ENCODE peak calls at places on chromosomes 16 and 17, in seven cellular contexts. Y, B, M, K, G, H and S are unnamed samples. For H3K4me1, the result is how much of the 10 kb centered on the place peaks cover.

GRCh38 chr17:17924131-17924856 is 47.9 kb downstream of the TOM1L2 start:
- DNase-seq in B (no peak), G (peak), M (no peak), Y (no peak), H (no peak), K (no peak), S (no peak)

GRCh38 chr16:66618588-66618987 is 14.1 kb downstream of the CMTM3 start:
- DNase-seq in M (no peak), H (no peak), B (no peak), G (peak), K (no peak), Y (no peak), S (peak)

GRCh38 chr17:15910791-15911190 is 34.1 kb upstream of the ADORA2B start:
- DNase-seq in Y (no peak), G (peak), H (no peak), M (no peak), B (no peak), K (no peak), S (no peak)

GRCh38 chr16:51050379-51050710 is 100.7 kb downstream of the SALL1 start:
- DNase-seq in Y (no peak), M (no peak), B (no peak), H (no peak), K (no peak), G (no peak), S (no peak)

GRCh38 chr16:86211265-86211664 is 299.1 kb upstream of the FOXF1 start:
- DNase-seq in H (no peak), Y (no peak), B (no peak), G (no peak), K (no peak), M (no peak), S (no peak)

GRCh38 chr16:19316846-19317245 is 31.3 kb downstream of the CLEC19A start:
- DNase-seq in B (no peak), Y (no peak), K (no peak), M (peak), H (no peak), G (no peak), S (no peak)

GRCh38 chr17:62818491-62818890 is 10.4 kb upstream of the MARCHF10 start:
- DNase-seq in B (no peak), M (no peak), Y (no peak), H (no peak), K (no peak), G (no peak), S (no peak)

GRCh38 chr17:79915850-79916430 is 76.7 kb upstream of the CBX4 start:
- DNase-seq in B (peak), Y (peak), H (peak), M (peak), K (peak), G (no peak), S (no peak)

GRCh38 chr17:81128774-81129173 is 36.5 kb upstream of the PVALEF start:
- DNase-seq in K (no peak), Y (no peak), M (no peak), H (no peak), G (no peak), B (no peak), S (no peak)

GRCh38 chr16:84689126-84689525 is 10.7 kb upstream of the USP10 start:
- DNase-seq in B (no peak), Y (no peak), G (peak), K (no peak), H (no peak), M (no peak), S (peak)

GRCh38 chr17:46063239-46063638 is 64.2 kb downstream of the STH start:
- DNase-seq in B (no peak), M (no peak), G (peak), Y (peak), K (no peak), H (no peak), S (peak)

GRCh38 chr16:73028263-73028662 is 19.7 kb downstream of the ZFHX3 start:
- DNase-seq in K (no peak), B (no peak), Y (no peak), G (no peak), M (no peak), H (no peak), S (no peak)

GRCh38 chr17:2179615-2180295 is 123.8 kb downstream of the SMG6 start:
- DNase-seq in Y (no peak), M (no peak), H (peak), G (peak), B (no peak), K (no peak), S (peak)

GRCh38 chr16:85563515-85564276 is 49.4 kb upstream of the GSE1 start:
- DNase-seq in Y (no peak), K (no peak), G (no peak), B (no peak), H (peak), M (no peak), S (no peak)

GRCh38 chr17:2102931-2103398 is 48.1 kb downstream of the HIC1 start:
- DNase-seq in H (no peak), Y (no peak), M (no peak), K (no peak), G (peak), B (no peak), S (no peak)

GRCh38 chr16:68737046-68737729 is at the start of gene CDH1:
- DNase-seq in H (peak), M (peak), K (peak), B (peak), Y (no peak), G (no peak), S (no peak)

GRCh38 chr16:85089485-85089884 is 22.8 kb downstream of the CIBAR2 start:
- DNase-seq in B (no peak), K (peak), M (no peak), Y (no peak), G (peak), H (peak), S (no peak)

GRCh38 chr17:41733348-41734138 is 900 bp downstream of the HAP1 start:
- DNase-seq in G (no peak), B (no peak), K (no peak), H (no peak), M (peak), Y (no peak), S (no peak)

GRCh38 chr17:41735744-41736143 is 1.3 kb upstream of the HAP1 start:
- DNase-seq in M (no peak), Y (no peak), K (no peak), H (no peak), B (no peak), G (no peak), S (no peak)

GRCh38 chr17:41734949-41735313 is 488 bp upstream of the HAP1 start:
- DNase-seq in G (no peak), M (peak), Y (no peak), B (no peak), H (no peak), K (peak), S (no peak)

GRCh38 chr17:41731836-41732235 is 2.6 kb downstream of the HAP1 start:
- DNase-seq in M (no peak), H (no peak), K (no peak), B (no peak), Y (no peak), G (no peak), S (no peak)

DNA sequence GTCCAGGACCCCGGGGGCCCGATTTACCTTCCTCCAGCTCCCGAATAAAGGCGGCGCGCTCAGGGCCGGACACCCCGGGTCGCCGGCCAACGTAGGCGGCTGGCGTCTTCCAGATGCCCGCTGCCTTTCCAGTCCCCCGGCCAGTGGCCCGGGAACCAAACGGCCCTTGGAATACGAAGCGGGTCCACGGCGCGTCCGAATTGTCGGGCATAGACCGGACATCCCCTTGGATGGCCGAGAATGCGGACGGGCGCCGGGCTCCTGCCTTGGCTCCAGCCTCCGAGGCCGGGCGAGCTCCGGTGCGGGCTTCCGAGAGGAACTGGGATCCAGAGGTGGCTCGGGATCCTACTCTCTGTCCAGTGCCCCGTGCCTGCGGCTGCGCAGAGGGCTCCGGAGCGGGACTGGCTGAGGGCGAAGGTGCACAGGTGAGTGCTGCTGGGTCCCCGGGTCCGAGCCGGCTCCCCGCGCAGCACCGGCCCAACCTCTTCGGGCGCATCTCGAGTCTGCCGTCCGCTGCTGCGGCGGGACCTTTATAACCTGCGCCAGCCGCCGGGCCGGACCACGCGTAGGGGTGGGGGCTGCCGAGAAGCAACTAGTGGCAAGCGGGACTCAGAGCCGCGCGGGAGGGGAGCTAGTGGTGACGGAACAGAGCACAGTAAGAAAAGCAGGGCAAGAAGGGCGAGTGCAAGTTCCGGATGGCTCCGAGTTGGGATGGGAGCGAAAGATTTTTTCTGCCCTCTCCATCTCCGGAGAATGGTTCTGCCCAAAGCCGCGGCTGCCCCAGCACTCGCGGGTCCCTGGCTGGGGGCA is at the start of gene HAP1:
- DNase-seq in G (peak), B (no peak), K (peak), Y (peak), M (peak), H (no peak), S (no peak)
- H3K4me3 ChIP-seq in G (peak), B (no peak), K (peak), Y (peak), M (peak), H (no peak), S (no peak)

GRCh38 chr17:47821031-47821423 is 567 bp downstream of the OSBPL7 start:
- DNase-seq in G (no peak), M (no peak), K (no peak), H (no peak), B (no peak), Y (no peak), S (no peak)
- H3K27ac ChIP-seq in G (no peak), M (no peak), K (no peak), H (peak), B (peak), Y (peak), S (peak)

DNA sequence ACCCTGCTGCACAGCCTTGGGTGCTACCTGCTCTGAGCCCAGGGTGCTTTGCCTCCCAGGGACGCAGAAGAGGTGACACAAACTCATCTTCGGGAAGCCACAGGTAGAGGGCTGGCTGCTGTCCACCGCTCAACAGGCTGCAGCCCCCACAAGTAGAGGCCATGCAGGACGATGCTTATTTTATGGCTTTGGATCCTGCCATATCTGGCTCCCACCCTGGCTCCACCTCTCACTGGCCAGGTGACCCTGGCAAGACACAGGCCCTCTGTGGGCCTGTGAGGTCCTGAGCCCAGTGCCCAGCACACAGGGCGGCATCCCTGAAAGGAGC is 11.3 kb upstream of the BCAR1 start:
- DNase-seq in B (no peak), H (no peak), K (no peak), G (no peak), M (no peak), Y (no peak), S (no peak)
- H3K4me1 ChIP-seq in B (under half), H (under half), K (half or more), G (under half), M (under half), Y (half or more), S (under half)

GRCh38 chr17:39668141-39668924 is at the start of gene PNMT:
- DNase-seq in H (peak), G (peak), M (peak), B (peak), K (peak), Y (peak), S (peak)
- H3K4me3 ChIP-seq in H (no peak), G (no peak), M (peak), B (peak), K (peak), Y (peak), S (peak)